ENCODE peak calls at places on chromosome 1, in five cellular contexts. One of them, this sample, is unnamed.
A peak's percentile ranks its signal among the peaks of the same experiment; 100 is the strongest.

GRCh38 chr1:113610372-113610771 is 148.9 kb downstream of the PHTF1 start:
- DNase-seq in stimulated activated CD8-positive, alpha-beta memory T cell treated with anti-CD3 and anti-CD28 coated beads, Interleukin-7, amount 100 ng/mL, for 1 hour: no peak
- DNase-seq in Caki2: no peak
- DNase-seq in AG08395: no peak
- DNase-seq in HS-27A: no peak
- DNase-seq in this sample: no peak

GRCh38 chr1:235100124-235100801 is 28.4 kb downstream of the TOMM20 start:
- DNase-seq in Caki2: no peak
- DNase-seq in HS-27A: no peak
- DNase-seq in AG08395: no peak
- DNase-seq in stimulated activated CD8-positive, alpha-beta memory T cell treated with anti-CD3 and anti-CD28 coated beads, Interleukin-7, amount 100 ng/mL, for 1 hour: no peak
- DNase-seq in this sample: no peak

GRCh38 chr1:204363335-204364114 is 3.8 kb upstream of the PLEKHA6 start:
- DNase-seq in HS-27A: peak; percentile 39
- DNase-seq in AG08395: peak; percentile 77
- DNase-seq in Caki2: peak; percentile 51
- DNase-seq in stimulated activated CD8-positive, alpha-beta memory T cell treated with anti-CD3 and anti-CD28 coated beads, Interleukin-7, amount 100 ng/mL, for 1 hour: peak; percentile 38
- DNase-seq in this sample: peak; percentile 84

GRCh38 chr1:23590058-23590783 is 30.9 kb upstream of the ID3 start:
- DNase-seq in HS-27A: no peak
- DNase-seq in AG08395: no peak
- DNase-seq in stimulated activated CD8-positive, alpha-beta memory T cell treated with anti-CD3 and anti-CD28 coated beads, Interleukin-7, amount 100 ng/mL, for 1 hour: no peak
- DNase-seq in Caki2: peak; percentile 47
- DNase-seq in this sample: no peak

GRCh38 chr1:202018476-202019234 is 8.3 kb downstream of the ELF3 start:
- DNase-seq in Caki2: peak; percentile 99
- DNase-seq in stimulated activated CD8-positive, alpha-beta memory T cell treated with anti-CD3 and anti-CD28 coated beads, Interleukin-7, amount 100 ng/mL, for 1 hour: no peak
- DNase-seq in AG08395: no peak
- DNase-seq in HS-27A: no peak
- DNase-seq in this sample: peak; percentile 15

GRCh38 chr1:187691439-187691838 is 862.7 kb downstream of the PLA2G4A start:
- DNase-seq in AG08395: no peak
- DNase-seq in stimulated activated CD8-positive, alpha-beta memory T cell treated with anti-CD3 and anti-CD28 coated beads, Interleukin-7, amount 100 ng/mL, for 1 hour: no peak
- DNase-seq in Caki2: peak; percentile 70
- DNase-seq in HS-27A: peak; percentile 68
- DNase-seq in this sample: peak; percentile 65

GRCh38 chr1:76294470-76295194 is 220.1 kb downstream of the ST6GALNAC3 start:
- DNase-seq in Caki2: peak; percentile 35
- DNase-seq in HS-27A: no peak
- DNase-seq in AG08395: no peak
- DNase-seq in stimulated activated CD8-positive, alpha-beta memory T cell treated with anti-CD3 and anti-CD28 coated beads, Interleukin-7, amount 100 ng/mL, for 1 hour: no peak
- DNase-seq in this sample: no peak

GRCh38 chr1:33322109-33322508 is 1.2 kb upstream of the A3GALT2 start:
- DNase-seq in AG08395: no peak
- DNase-seq in HS-27A: no peak
- DNase-seq in stimulated activated CD8-positive, alpha-beta memory T cell treated with anti-CD3 and anti-CD28 coated beads, Interleukin-7, amount 100 ng/mL, for 1 hour: no peak
- DNase-seq in Caki2: no peak
- DNase-seq in this sample: no peak

GRCh38 chr1:31238986-31239613 is 587 bp downstream of the NKAIN1 start:
- DNase-seq in stimulated activated CD8-positive, alpha-beta memory T cell treated with anti-CD3 and anti-CD28 coated beads, Interleukin-7, amount 100 ng/mL, for 1 hour: no peak
- DNase-seq in HS-27A: no peak
- DNase-seq in AG08395: no peak
- DNase-seq in Caki2: peak; percentile 15
- DNase-seq in this sample: no peak

GRCh38 chr1:150789396-150789795 is 18.7 kb downstream of the CTSK start:
- DNase-seq in AG08395: no peak
- DNase-seq in Caki2: no peak
- DNase-seq in HS-27A: no peak
- DNase-seq in stimulated activated CD8-positive, alpha-beta memory T cell treated with anti-CD3 and anti-CD28 coated beads, Interleukin-7, amount 100 ng/mL, for 1 hour: no peak
- DNase-seq in this sample: no peak

GRCh38 chr1:226526801-226527595 is 21.6 kb upstream of the STUM start:
- DNase-seq in HS-27A: no peak
- DNase-seq in Caki2: no peak
- DNase-seq in AG08395: no peak
- DNase-seq in stimulated activated CD8-positive, alpha-beta memory T cell treated with anti-CD3 and anti-CD28 coated beads, Interleukin-7, amount 100 ng/mL, for 1 hour: no peak
- DNase-seq in this sample: no peak

GRCh38 chr1:19405761-19406481 is 79.4 kb downstream of the CAPZB start:
- DNase-seq in HS-27A: no peak
- DNase-seq in stimulated activated CD8-positive, alpha-beta memory T cell treated with anti-CD3 and anti-CD28 coated beads, Interleukin-7, amount 100 ng/mL, for 1 hour: no peak
- DNase-seq in Caki2: no peak
- DNase-seq in AG08395: peak; percentile 54
- DNase-seq in this sample: peak; percentile 87

GRCh38 chr1:41021526-41022308 is at the start of gene SLFNL1:
- DNase-seq in Caki2: no peak
- DNase-seq in stimulated activated CD8-positive, alpha-beta memory T cell treated with anti-CD3 and anti-CD28 coated beads, Interleukin-7, amount 100 ng/mL, for 1 hour: no peak
- DNase-seq in AG08395: no peak
- DNase-seq in HS-27A: no peak
- DNase-seq in this sample: no peak

GRCh38 chr1:15418811-15419515 is 9.3 kb downstream of the EFHD2 start:
- DNase-seq in AG08395: no peak
- DNase-seq in Caki2: peak; percentile 51
- DNase-seq in stimulated activated CD8-positive, alpha-beta memory T cell treated with anti-CD3 and anti-CD28 coated beads, Interleukin-7, amount 100 ng/mL, for 1 hour: no peak
- DNase-seq in HS-27A: no peak
- DNase-seq in this sample: peak; percentile 78

This sample was measured in astrocyte of the hippocampus.